ENCODE peak calls at places on chromosome 10, in eight cellular contexts. O is heart right ventricle, U is transverse colon, L is right lobe of liver, P is spleen, G is colonic mucosa, J is tibial artery, M is ovary. T is an unnamed sample.

GRCh38 chr10:107163086-107163880 is 1.2 kb downstream of the SORCS1 start:
- DNase-seq in U (no peak), L (no peak), J (no peak), O (no peak), P (no peak), M (no peak), G (no peak), T (no peak)

GRCh38 chr10:7956508-7956907 is 98.0 kb upstream of the GATA3 start:
- DNase-seq in U (no peak), J (no peak), M (no peak), O (no peak), G (no peak), L (no peak), P (no peak), T (no peak)

GRCh38 chr10:32169556-32169955 is 113.3 kb upstream of the KIF5B start:
- DNase-seq in J (no peak), M (no peak), P (no peak), O (no peak), G (no peak), L (no peak), U (no peak), T (no peak)

GRCh38 chr10:52191049-52191448 is 123.0 kb upstream of the DKK1 start:
- DNase-seq in O (no peak), P (no peak), U (no peak), M (no peak), J (no peak), G (no peak), L (no peak), T (no peak)

GRCh38 chr10:32938554-32939061 is 19.4 kb downstream of the ITGB1 start:
- DNase-seq in M (no peak), O (peak; percentile 28), J (peak; percentile 62), P (peak; percentile 73), G (peak; percentile 60), U (peak; percentile 39), L (no peak), T (peak; percentile 49)

GRCh38 chr10:61000769-61001730 is 57.1 kb upstream of the RHOBTB1 start:
- DNase-seq in P (peak; percentile 70), M (no peak), J (no peak), O (peak; percentile 17), G (peak; percentile 38), L (no peak), U (peak; percentile 29), T (peak; percentile 62)

GRCh38 chr10:25061711-25062455 is 45.5 kb downstream of the THNSL1 start:
- DNase-seq in M (no peak), L (no peak), U (no peak), G (no peak), J (no peak), O (no peak), P (no peak), T (no peak)

GRCh38 chr10:89043052-89043451 is 52.5 kb downstream of the FAS start:
- DNase-seq in O (no peak), L (no peak), J (no peak), M (no peak), U (no peak), G (no peak), P (no peak), T (no peak)

GRCh38 chr10:63346015-63346441 is 119.7 kb downstream of the JMJD1C start:
- DNase-seq in P (no peak), G (no peak), J (no peak), U (no peak), L (no peak), O (no peak), M (no peak), T (no peak)

GRCh38 chr10:3785251-3785848 is 341 bp upstream of the KLF6 start:
- DNase-seq in M (peak; percentile 100), G (peak; percentile 99), J (peak; percentile 99), P (peak; percentile 98), U (peak; percentile 99), L (peak; percentile 99), O (peak; percentile 99), T (peak; percentile 98)

GRCh38 chr10:3797750-3798149 is 12.7 kb upstream of the KLF6 start:
- DNase-seq in O (no peak), G (no peak), P (no peak), U (no peak), L (no peak), J (no peak), M (no peak), T (no peak)

GRCh38 chr10:127694580-127695193 is 42.3 kb upstream of the FOXI2 start:
- DNase-seq in G (peak; percentile 47), M (no peak), U (peak; percentile 30), P (no peak), O (no peak), J (no peak), L (no peak), T (no peak)

GRCh38 chr10:52965938-52966401 is 193.4 kb upstream of the MBL2 start:
- DNase-seq in O (no peak), U (no peak), L (no peak), J (no peak), G (no peak), P (no peak), M (no peak), T (no peak)

GRCh38 chr10:114876602-114877300 is 55.2 kb downstream of the FHIP2A start:
- DNase-seq in P (peak; percentile 82), U (peak; percentile 62), O (peak; percentile 54), L (peak; percentile 77), M (peak; percentile 85), J (peak; percentile 73), G (peak; percentile 70), T (peak; percentile 72)

GRCh38 chr10:96846395-96846794 is 14.3 kb downstream of the LCOR start:
- DNase-seq in G (no peak), J (no peak), M (no peak), O (no peak), P (no peak), L (no peak), U (no peak), T (no peak)

GRCh38 chr10:96840841-96841518 is 8.9 kb downstream of the LCOR start:
- DNase-seq in P (no peak), M (no peak), O (no peak), G (no peak), L (no peak), J (no peak), U (no peak), T (no peak)

GRCh38 chr10:96846926-96847325 is 14.8 kb downstream of the LCOR start:
- DNase-seq in J (no peak), L (no peak), P (no peak), O (no peak), U (no peak), M (no peak), G (no peak), T (no peak)

GRCh38 chr10:96843823-96844222 is 11.7 kb downstream of the LCOR start:
- DNase-seq in P (no peak), O (no peak), M (no peak), U (no peak), G (no peak), L (no peak), J (no peak), T (no peak)

GRCh38 chr10:96842896-96843723 is 11.0 kb downstream of the LCOR start:
- DNase-seq in O (no peak), U (no peak), P (no peak), J (no peak), M (no peak), L (peak; percentile 57), G (no peak), T (no peak)
- H3K4me3 ChIP-seq in O (no peak overlapping the region), U (no peak overlapping the region), P (no peak overlapping the region), J (no peak overlapping the region), M (no peak overlapping the region), L (peak overlapping the region; percentile 14), G (no peak overlapping the region), T (no peak overlapping the region)

GRCh38 chr10:15083674-15084501 is 4.7 kb downstream of the ACBD7 start:
- DNase-seq in U (no peak), M (no peak), O (no peak), L (no peak), J (no peak), G (no peak), P (no peak), T (no peak)
- TF ChIP-seq CTCF in U (no peak), M (no peak), O (no peak), L (no peak), J (no peak), G (no peak), P (no peak), T (no peak)

DNA sequence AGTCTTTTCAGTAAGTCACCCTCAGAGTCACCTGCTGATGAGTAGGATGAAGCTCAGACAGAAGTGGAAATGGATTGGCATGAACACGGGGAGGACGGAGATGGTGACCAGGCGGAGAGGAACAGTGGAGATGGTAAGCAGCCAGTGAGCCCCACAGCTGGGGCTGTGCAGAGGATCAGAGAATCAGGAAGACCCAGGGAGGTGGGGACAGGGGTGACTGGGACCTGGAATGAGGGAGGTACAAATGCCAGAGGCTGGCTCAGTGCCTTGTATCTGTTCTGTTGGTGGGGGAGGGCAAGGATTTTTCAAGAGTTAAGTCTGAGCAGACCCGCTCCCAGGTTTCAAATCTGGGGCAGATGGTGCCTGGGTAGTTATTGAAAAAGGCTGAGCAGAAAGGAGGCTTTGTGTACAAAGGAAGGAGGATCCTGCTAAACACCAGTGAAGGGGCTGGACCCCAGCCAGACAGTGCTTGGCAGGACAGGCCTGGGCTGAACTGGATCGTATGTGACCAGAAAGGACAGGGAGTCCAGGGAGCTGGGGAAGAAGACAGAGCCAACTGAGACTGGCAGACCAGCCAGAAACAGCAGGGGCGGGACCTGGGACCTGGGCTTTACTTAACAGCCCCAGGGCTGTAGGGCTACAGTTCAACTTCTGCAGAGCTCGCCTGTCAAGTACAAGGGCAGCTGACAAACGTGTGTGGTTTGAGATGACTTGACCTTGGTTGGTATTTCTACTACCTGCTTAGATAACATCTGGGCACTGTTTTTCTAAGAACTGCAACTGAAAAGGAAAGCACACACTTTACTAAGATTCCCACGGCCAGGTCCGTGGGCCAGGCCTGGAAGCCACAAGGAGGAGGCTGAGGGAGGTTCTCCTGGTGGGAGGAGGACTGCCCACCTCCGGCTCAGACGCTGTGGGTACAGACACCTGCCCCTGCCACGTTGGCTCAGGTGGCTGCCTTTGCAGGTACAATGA is 13.2 kb upstream of the FRMPD2 start:
- DNase-seq in M (peak; percentile 61), J (no peak), O (peak; percentile 52), L (peak; percentile 53), G (no peak), P (no peak), U (no peak), T (peak; percentile 79)
- H3K27me3 ChIP-seq in M (no peaks in the 10 kb centered on the region), J (peaks cover 5% of the 10 kb centered on the region), O (peaks cover 7% of the 10 kb centered on the region), L (no peaks in the 10 kb centered on the region), G (no peaks in the 10 kb centered on the region), P (peaks cover 3% of the 10 kb centered on the region), U (no peaks in the 10 kb centered on the region), T (no peaks in the 10 kb centered on the region)

DNA sequence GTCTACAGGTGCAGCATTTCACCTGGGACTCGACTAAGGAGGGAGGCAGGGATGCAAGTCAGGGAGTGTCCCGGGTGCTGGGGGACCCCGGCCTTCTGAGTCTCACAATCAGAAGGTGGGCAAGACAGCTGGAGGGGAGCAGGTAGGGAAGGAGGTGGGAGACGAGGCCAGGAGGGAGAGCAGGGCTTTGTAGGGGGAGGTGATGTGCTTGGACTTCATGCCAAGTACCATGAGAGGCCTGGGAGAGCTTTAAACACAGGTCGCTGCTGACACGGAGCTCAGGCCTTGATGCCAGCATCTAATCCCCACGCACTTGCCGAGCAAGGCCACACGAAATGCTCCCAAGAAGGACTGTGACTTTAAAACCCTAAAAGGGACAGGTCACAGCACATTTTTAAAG is 244.7 kb downstream of the ADARB2 start:
- DNase-seq in J (no peak), L (no peak), P (no peak), O (no peak), U (no peak), G (no peak), M (no peak), T (no peak)
- H3K4me3 ChIP-seq in J (no peak overlapping the region), L (no peak overlapping the region), P (no peak overlapping the region), O (no peak overlapping the region), U (no peak overlapping the region), G (no peak overlapping the region), M (no peak overlapping the region), T (no peak overlapping the region)